ENCODE peak calls at places on chromosomes 11 and 22, in ten cellular contexts. E is heart right ventricle; O is neural crest cell; H is activated CD4-positive, alpha-beta T cell treated with anti-CD3 and anti-CD28 coated beads for 24 hours; Q is CD8-positive, alpha-beta T cell; K is Calu3; I is fibroblast of pulmonary artery; G is HTR-8/SVneo; U is GM12892; L is activated T-cell treated with anti-CD3 and anti-CD28 coated beads for 1 hour. S is an unnamed sample.

GRCh38 chr22:37308385-37309200 is 26.3 kb downstream of the CYTH4 start:
- DNase-seq in E (no peak), O (no peak), H (no peak), Q (no peak), K (no peak), I (no peak), G (no peak), U (no peak), L (no peak), S (no peak)

GRCh38 chr11:70402685-70403084 is 4.4 kb downstream of the CTTN start:
- DNase-seq in E (no peak), O (no peak), H (no peak), Q (no peak), K (no peak), I (no peak), G (no peak), U (no peak), L (no peak), S (no peak)

GRCh38 chr11:2944953-2945756 is 15.9 kb upstream of the PHLDA2 start:
- DNase-seq in E (peak; percentile 92), O (peak; percentile 50), H (peak; percentile 45), Q (no peak), K (no peak), I (peak; percentile 91), G (no peak), U (no peak), L (no peak), S (no peak)

GRCh38 chr11:34308049-34308692 is 49.6 kb downstream of the ABTB2 start:
- DNase-seq in E (no peak), O (no peak), H (no peak), Q (no peak), K (peak; percentile 29), I (no peak), G (no peak), U (no peak), L (no peak), S (no peak)

GRCh38 chr11:23570828-23571227 is 710.6 kb upstream of the CCDC179 start:
- DNase-seq in E (no peak), O (no peak), H (no peak), Q (no peak), K (no peak), I (peak; percentile 24), G (no peak), U (no peak), L (no peak), S (no peak)

GRCh38 chr22:44406581-44407403 is 91.2 kb downstream of the RTL6 start:
- DNase-seq in E (no peak), O (no peak), H (no peak), Q (no peak), K (no peak), I (peak; percentile 3), G (no peak), U (no peak), L (no peak), S (no peak)

GRCh38 chr11:16173798-16174197 is 182.5 kb downstream of the SOX6 start:
- DNase-seq in E (no peak), O (no peak), H (no peak), Q (no peak), K (no peak), I (no peak), G (no peak), U (no peak), L (no peak), S (no peak)

GRCh38 chr22:46108564-46109473 is 41.5 kb upstream of the PPARA start:
- DNase-seq in E (peak; percentile 71), O (no peak), H (no peak), Q (no peak), K (peak; percentile 44), I (peak; percentile 31), G (no peak), U (no peak), L (no peak), S (no peak)

GRCh38 chr11:9765320-9766101 is 101.6 kb downstream of the SWAP70 start:
- DNase-seq in E (peak; percentile 74), O (no peak), H (no peak), Q (no peak), K (no peak), I (peak; percentile 93), G (peak; percentile 80), U (no peak), L (no peak), S (no peak)

GRCh38 chr11:60858731-60859464 is 3.1 kb upstream of the PTGDR2 start:
- DNase-seq in E (no peak), O (no peak), H (no peak), Q (no peak), K (no peak), I (no peak), G (no peak), U (no peak), L (no peak), S (no peak)

S was measured in T-helper 22 cell.